ENCODE peak calls at places on chromosomes 7 and 10, in seven cellular contexts. One of them, this sample, is unnamed.

GRCh38 chr10:15168781-15169554 is 475 bp upstream of the NMT2 start:
- DNase-seq in HEK293T: peak
- DNase-seq in stimulated activated CD4-positive, alpha-beta T cell treated with anti-CD3 and anti-CD28 coated beads, Interleukin-2, amount 100 ng/mL, for 48 hours: peak
- DNase-seq in WERI-Rb-1: peak
- DNase-seq in pons: peak
- DNase-seq in mesothelial cell of epicardium: peak
- DNase-seq in kidney epithelial cell: peak
- DNase-seq in this sample: peak

GRCh38 chr10:130333185-130333584 is 197.0 kb downstream of the GLRX3 start:
- DNase-seq in HEK293T: no peak
- DNase-seq in kidney epithelial cell: no peak
- DNase-seq in WERI-Rb-1: peak
- DNase-seq in mesothelial cell of epicardium: no peak
- DNase-seq in stimulated activated CD4-positive, alpha-beta T cell treated with anti-CD3 and anti-CD28 coated beads, Interleukin-2, amount 100 ng/mL, for 48 hours: no peak
- DNase-seq in pons: peak
- DNase-seq in this sample: no peak

GRCh38 chr10:74799840-74800239 is 26.6 kb upstream of the KAT6B start:
- DNase-seq in stimulated activated CD4-positive, alpha-beta T cell treated with anti-CD3 and anti-CD28 coated beads, Interleukin-2, amount 100 ng/mL, for 48 hours: no peak
- DNase-seq in pons: no peak
- DNase-seq in HEK293T: no peak
- DNase-seq in kidney epithelial cell: peak
- DNase-seq in WERI-Rb-1: no peak
- DNase-seq in mesothelial cell of epicardium: no peak
- DNase-seq in this sample: no peak

GRCh38 chr7:150778738-150779301 is 21.3 kb downstream of the TMEM176B start:
- DNase-seq in HEK293T: peak
- DNase-seq in WERI-Rb-1: peak
- DNase-seq in pons: peak
- DNase-seq in mesothelial cell of epicardium: peak
- DNase-seq in kidney epithelial cell: peak
- DNase-seq in stimulated activated CD4-positive, alpha-beta T cell treated with anti-CD3 and anti-CD28 coated beads, Interleukin-2, amount 100 ng/mL, for 48 hours: peak
- DNase-seq in this sample: peak

GRCh38 chr7:3028071-3028766 is 15.4 kb downstream of the CARD11 start:
- DNase-seq in WERI-Rb-1: no peak
- DNase-seq in mesothelial cell of epicardium: no peak
- DNase-seq in stimulated activated CD4-positive, alpha-beta T cell treated with anti-CD3 and anti-CD28 coated beads, Interleukin-2, amount 100 ng/mL, for 48 hours: peak
- DNase-seq in kidney epithelial cell: peak
- DNase-seq in pons: peak
- DNase-seq in HEK293T: no peak
- DNase-seq in this sample: no peak

GRCh38 chr7:108824840-108825540 is 255.3 kb downstream of the DNAJB9 start:
- DNase-seq in mesothelial cell of epicardium: no peak
- DNase-seq in WERI-Rb-1: no peak
- DNase-seq in stimulated activated CD4-positive, alpha-beta T cell treated with anti-CD3 and anti-CD28 coated beads, Interleukin-2, amount 100 ng/mL, for 48 hours: no peak
- DNase-seq in HEK293T: no peak
- DNase-seq in kidney epithelial cell: peak
- DNase-seq in pons: no peak
- DNase-seq in this sample: no peak

GRCh38 chr10:70053896-70054641 is 1.4 kb downstream of the MACROH2A2 start:
- DNase-seq in WERI-Rb-1: peak
- DNase-seq in pons: no peak
- DNase-seq in kidney epithelial cell: no peak
- DNase-seq in HEK293T: peak
- DNase-seq in stimulated activated CD4-positive, alpha-beta T cell treated with anti-CD3 and anti-CD28 coated beads, Interleukin-2, amount 100 ng/mL, for 48 hours: peak
- DNase-seq in mesothelial cell of epicardium: no peak
- DNase-seq in this sample: no peak

GRCh38 chr7:106731207-106731606 is 70.2 kb upstream of the CCDC71L start:
- DNase-seq in stimulated activated CD4-positive, alpha-beta T cell treated with anti-CD3 and anti-CD28 coated beads, Interleukin-2, amount 100 ng/mL, for 48 hours: no peak
- DNase-seq in HEK293T: no peak
- DNase-seq in mesothelial cell of epicardium: no peak
- DNase-seq in kidney epithelial cell: no peak
- DNase-seq in WERI-Rb-1: no peak
- DNase-seq in pons: peak
- DNase-seq in this sample: no peak

GRCh38 chr7:123727071-123727837 is 21.5 kb downstream of the WASL start:
- DNase-seq in HEK293T: no peak
- DNase-seq in mesothelial cell of epicardium: no peak
- DNase-seq in WERI-Rb-1: no peak
- DNase-seq in stimulated activated CD4-positive, alpha-beta T cell treated with anti-CD3 and anti-CD28 coated beads, Interleukin-2, amount 100 ng/mL, for 48 hours: no peak
- DNase-seq in kidney epithelial cell: peak
- DNase-seq in pons: no peak
- DNase-seq in this sample: no peak

GRCh38 chr10:78512205-78512550 is 478.5 kb downstream of the RPS24 start:
- DNase-seq in WERI-Rb-1: no peak
- DNase-seq in mesothelial cell of epicardium: no peak
- DNase-seq in stimulated activated CD4-positive, alpha-beta T cell treated with anti-CD3 and anti-CD28 coated beads, Interleukin-2, amount 100 ng/mL, for 48 hours: no peak
- DNase-seq in HEK293T: no peak
- DNase-seq in pons: no peak
- DNase-seq in kidney epithelial cell: no peak
- DNase-seq in this sample: no peak

GRCh38 chr7:39825391-39825790 is 124.7 kb upstream of the CDK13 start:
- DNase-seq in stimulated activated CD4-positive, alpha-beta T cell treated with anti-CD3 and anti-CD28 coated beads, Interleukin-2, amount 100 ng/mL, for 48 hours: no peak
- DNase-seq in WERI-Rb-1: no peak
- DNase-seq in HEK293T: no peak
- DNase-seq in kidney epithelial cell: no peak
- DNase-seq in pons: no peak
- DNase-seq in mesothelial cell of epicardium: no peak
- DNase-seq in this sample: no peak

GRCh38 chr10:4717670-4718069 is 108.3 kb upstream of the AKR1E2 start:
- DNase-seq in mesothelial cell of epicardium: no peak
- DNase-seq in kidney epithelial cell: no peak
- DNase-seq in HEK293T: no peak
- DNase-seq in WERI-Rb-1: peak
- DNase-seq in stimulated activated CD4-positive, alpha-beta T cell treated with anti-CD3 and anti-CD28 coated beads, Interleukin-2, amount 100 ng/mL, for 48 hours: no peak
- DNase-seq in pons: no peak
- DNase-seq in this sample: no peak

GRCh38 chr7:74355091-74355490 is 65.9 kb downstream of the CLIP2 start:
- DNase-seq in WERI-Rb-1: no peak
- DNase-seq in pons: no peak
- DNase-seq in stimulated activated CD4-positive, alpha-beta T cell treated with anti-CD3 and anti-CD28 coated beads, Interleukin-2, amount 100 ng/mL, for 48 hours: no peak
- DNase-seq in kidney epithelial cell: peak
- DNase-seq in HEK293T: no peak
- DNase-seq in mesothelial cell of epicardium: no peak
- DNase-seq in this sample: peak

GRCh38 chr10:86048973-86049372 is 317.6 kb downstream of the GRID1 start:
- DNase-seq in WERI-Rb-1: no peak
- DNase-seq in HEK293T: no peak
- DNase-seq in stimulated activated CD4-positive, alpha-beta T cell treated with anti-CD3 and anti-CD28 coated beads, Interleukin-2, amount 100 ng/mL, for 48 hours: no peak
- DNase-seq in pons: no peak
- DNase-seq in mesothelial cell of epicardium: no peak
- DNase-seq in kidney epithelial cell: no peak
- DNase-seq in this sample: no peak

GRCh38 chr10:28909875-28910274 is 232.6 kb downstream of the BAMBI start:
- DNase-seq in mesothelial cell of epicardium: no peak
- DNase-seq in WERI-Rb-1: no peak
- DNase-seq in kidney epithelial cell: no peak
- DNase-seq in pons: no peak
- DNase-seq in HEK293T: no peak
- DNase-seq in stimulated activated CD4-positive, alpha-beta T cell treated with anti-CD3 and anti-CD28 coated beads, Interleukin-2, amount 100 ng/mL, for 48 hours: no peak
- DNase-seq in this sample: no peak

GRCh38 chr7:129188372-129188891 is at the start of gene SMO:
- DNase-seq in WERI-Rb-1: peak
- DNase-seq in HEK293T: peak
- DNase-seq in pons: no peak
- DNase-seq in stimulated activated CD4-positive, alpha-beta T cell treated with anti-CD3 and anti-CD28 coated beads, Interleukin-2, amount 100 ng/mL, for 48 hours: no peak
- DNase-seq in kidney epithelial cell: no peak
- DNase-seq in mesothelial cell of epicardium: peak
- DNase-seq in this sample: no peak

GRCh38 chr10:87585565-87586514 is 73.8 kb upstream of the PAPSS2 start:
- DNase-seq in mesothelial cell of epicardium: no peak
- DNase-seq in stimulated activated CD4-positive, alpha-beta T cell treated with anti-CD3 and anti-CD28 coated beads, Interleukin-2, amount 100 ng/mL, for 48 hours: no peak
- DNase-seq in kidney epithelial cell: peak
- DNase-seq in WERI-Rb-1: no peak
- DNase-seq in pons: no peak
- DNase-seq in HEK293T: peak
- DNase-seq in this sample: no peak

GRCh38 chr7:134245253-134245652 is 71.5 kb downstream of the SLC35B4 start:
- DNase-seq in mesothelial cell of epicardium: no peak
- DNase-seq in pons: no peak
- DNase-seq in stimulated activated CD4-positive, alpha-beta T cell treated with anti-CD3 and anti-CD28 coated beads, Interleukin-2, amount 100 ng/mL, for 48 hours: no peak
- DNase-seq in HEK293T: no peak
- DNase-seq in WERI-Rb-1: no peak
- DNase-seq in kidney epithelial cell: no peak
- DNase-seq in this sample: no peak

GRCh38 chr7:74527842-74528241 is 74.1 kb downstream of the GTF2IRD1 start:
- DNase-seq in stimulated activated CD4-positive, alpha-beta T cell treated with anti-CD3 and anti-CD28 coated beads, Interleukin-2, amount 100 ng/mL, for 48 hours: no peak
- DNase-seq in pons: no peak
- DNase-seq in kidney epithelial cell: no peak
- DNase-seq in WERI-Rb-1: no peak
- DNase-seq in HEK293T: no peak
- DNase-seq in mesothelial cell of epicardium: no peak
- DNase-seq in this sample: no peak

GRCh38 chr10:110008518-110009339 is 945 bp downstream of the ADD3 start:
- DNase-seq in mesothelial cell of epicardium: no peak
- DNase-seq in pons: no peak
- DNase-seq in WERI-Rb-1: peak
- DNase-seq in kidney epithelial cell: no peak
- DNase-seq in HEK293T: no peak
- DNase-seq in stimulated activated CD4-positive, alpha-beta T cell treated with anti-CD3 and anti-CD28 coated beads, Interleukin-2, amount 100 ng/mL, for 48 hours: no peak
- DNase-seq in this sample: no peak

GRCh38 chr7:26664735-26665420 is 199.5 kb downstream of the SKAP2 start:
- DNase-seq in HEK293T: no peak
- DNase-seq in mesothelial cell of epicardium: no peak
- DNase-seq in stimulated activated CD4-positive, alpha-beta T cell treated with anti-CD3 and anti-CD28 coated beads, Interleukin-2, amount 100 ng/mL, for 48 hours: no peak
- DNase-seq in kidney epithelial cell: no peak
- DNase-seq in WERI-Rb-1: no peak
- DNase-seq in pons: peak
- DNase-seq in this sample: no peak

GRCh38 chr7:107982463-107982862 is 20.5 kb downstream of the LAMB1 start:
- DNase-seq in stimulated activated CD4-positive, alpha-beta T cell treated with anti-CD3 and anti-CD28 coated beads, Interleukin-2, amount 100 ng/mL, for 48 hours: no peak
- DNase-seq in kidney epithelial cell: no peak
- DNase-seq in mesothelial cell of epicardium: no peak
- DNase-seq in HEK293T: no peak
- DNase-seq in WERI-Rb-1: no peak
- DNase-seq in pons: no peak
- DNase-seq in this sample: no peak

GRCh38 chr7:115099906-115100305 is 178.0 kb downstream of the MDFIC start:
- DNase-seq in kidney epithelial cell: peak
- DNase-seq in pons: no peak
- DNase-seq in mesothelial cell of epicardium: no peak
- DNase-seq in HEK293T: no peak
- DNase-seq in stimulated activated CD4-positive, alpha-beta T cell treated with anti-CD3 and anti-CD28 coated beads, Interleukin-2, amount 100 ng/mL, for 48 hours: no peak
- DNase-seq in WERI-Rb-1: no peak
- DNase-seq in this sample: no peak

GRCh38 chr10:80131499-80131901 is 1.0 kb upstream of the PLAC9 start:
- DNase-seq in WERI-Rb-1: no peak
- DNase-seq in kidney epithelial cell: no peak
- DNase-seq in HEK293T: no peak
- DNase-seq in mesothelial cell of epicardium: no peak
- DNase-seq in pons: no peak
- DNase-seq in stimulated activated CD4-positive, alpha-beta T cell treated with anti-CD3 and anti-CD28 coated beads, Interleukin-2, amount 100 ng/mL, for 48 hours: no peak
- DNase-seq in this sample: no peak

GRCh38 chr7:36192050-36192824 is 39.2 kb downstream of the EEPD1 start:
- DNase-seq in stimulated activated CD4-positive, alpha-beta T cell treated with anti-CD3 and anti-CD28 coated beads, Interleukin-2, amount 100 ng/mL, for 48 hours: no peak
- DNase-seq in pons: peak
- DNase-seq in kidney epithelial cell: no peak
- DNase-seq in mesothelial cell of epicardium: no peak
- DNase-seq in HEK293T: no peak
- DNase-seq in WERI-Rb-1: no peak
- DNase-seq in this sample: no peak

GRCh38 chr10:70773965-70774809 is 11.0 kb downstream of the TBATA start:
- DNase-seq in HEK293T: no peak
- DNase-seq in WERI-Rb-1: no peak
- DNase-seq in mesothelial cell of epicardium: no peak
- DNase-seq in kidney epithelial cell: no peak
- DNase-seq in stimulated activated CD4-positive, alpha-beta T cell treated with anti-CD3 and anti-CD28 coated beads, Interleukin-2, amount 100 ng/mL, for 48 hours: no peak
- DNase-seq in pons: no peak
- DNase-seq in this sample: no peak

GRCh38 chr7:130733866-130734524 is at the start of gene KLF14:
- DNase-seq in stimulated activated CD4-positive, alpha-beta T cell treated with anti-CD3 and anti-CD28 coated beads, Interleukin-2, amount 100 ng/mL, for 48 hours: no peak
- DNase-seq in WERI-Rb-1: peak
- DNase-seq in pons: no peak
- DNase-seq in HEK293T: peak
- DNase-seq in mesothelial cell of epicardium: peak
- DNase-seq in kidney epithelial cell: no peak
- DNase-seq in this sample: no peak

GRCh38 chr10:95553674-95554073 is 7.5 kb downstream of the SORBS1 start:
- DNase-seq in HEK293T: no peak
- DNase-seq in stimulated activated CD4-positive, alpha-beta T cell treated with anti-CD3 and anti-CD28 coated beads, Interleukin-2, amount 100 ng/mL, for 48 hours: no peak
- DNase-seq in mesothelial cell of epicardium: no peak
- DNase-seq in WERI-Rb-1: no peak
- DNase-seq in kidney epithelial cell: no peak
- DNase-seq in pons: no peak
- DNase-seq in this sample: no peak

GRCh38 chr7:85602196-85602595 is 415.3 kb upstream of the SEMA3D start:
- DNase-seq in pons: peak
- DNase-seq in HEK293T: no peak
- DNase-seq in mesothelial cell of epicardium: no peak
- DNase-seq in kidney epithelial cell: no peak
- DNase-seq in stimulated activated CD4-positive, alpha-beta T cell treated with anti-CD3 and anti-CD28 coated beads, Interleukin-2, amount 100 ng/mL, for 48 hours: no peak
- DNase-seq in WERI-Rb-1: no peak
- DNase-seq in this sample: no peak

GRCh38 chr10:124535731-124536495 is 74.3 kb downstream of the LHPP start:
- DNase-seq in WERI-Rb-1: no peak
- DNase-seq in mesothelial cell of epicardium: no peak
- DNase-seq in stimulated activated CD4-positive, alpha-beta T cell treated with anti-CD3 and anti-CD28 coated beads, Interleukin-2, amount 100 ng/mL, for 48 hours: no peak
- DNase-seq in HEK293T: no peak
- DNase-seq in pons: peak
- DNase-seq in kidney epithelial cell: no peak
- DNase-seq in this sample: no peak

GRCh38 chr7:8724080-8724718 is 290.8 kb downstream of the NXPH1 start:
- DNase-seq in HEK293T: peak
- DNase-seq in WERI-Rb-1: peak
- DNase-seq in pons: peak
- DNase-seq in mesothelial cell of epicardium: no peak
- DNase-seq in kidney epithelial cell: no peak
- DNase-seq in stimulated activated CD4-positive, alpha-beta T cell treated with anti-CD3 and anti-CD28 coated beads, Interleukin-2, amount 100 ng/mL, for 48 hours: no peak
- DNase-seq in this sample: no peak

GRCh38 chr10:45557275-45557905 is 115.2 kb downstream of the ZFAND4 start:
- DNase-seq in WERI-Rb-1: no peak
- DNase-seq in stimulated activated CD4-positive, alpha-beta T cell treated with anti-CD3 and anti-CD28 coated beads, Interleukin-2, amount 100 ng/mL, for 48 hours: no peak
- DNase-seq in kidney epithelial cell: no peak
- DNase-seq in mesothelial cell of epicardium: no peak
- DNase-seq in pons: no peak
- DNase-seq in HEK293T: no peak
- DNase-seq in this sample: no peak

GRCh38 chr7:126574276-126574675 is 678.5 kb downstream of the GRM8 start:
- DNase-seq in mesothelial cell of epicardium: no peak
- DNase-seq in HEK293T: no peak
- DNase-seq in stimulated activated CD4-positive, alpha-beta T cell treated with anti-CD3 and anti-CD28 coated beads, Interleukin-2, amount 100 ng/mL, for 48 hours: no peak
- DNase-seq in kidney epithelial cell: peak
- DNase-seq in WERI-Rb-1: no peak
- DNase-seq in pons: no peak
- DNase-seq in this sample: no peak

GRCh38 chr7:11950281-11950680 is 118.3 kb upstream of the THSD7A start:
- DNase-seq in pons: no peak
- DNase-seq in kidney epithelial cell: no peak
- DNase-seq in WERI-Rb-1: no peak
- DNase-seq in mesothelial cell of epicardium: no peak
- DNase-seq in HEK293T: no peak
- DNase-seq in stimulated activated CD4-positive, alpha-beta T cell treated with anti-CD3 and anti-CD28 coated beads, Interleukin-2, amount 100 ng/mL, for 48 hours: no peak
- DNase-seq in this sample: no peak

This sample was measured in anterior cingulate cortex.